ENCODE peak calls at places on chromosomes 3 and 15, in four cellular contexts. M is H1, X is GM23338, S is HCT116. E is an unnamed sample. For H3K4me1, the result is how much of the 10 kb centered on the place peaks cover.

GRCh38 chr3:70988111-70988510 is 595.4 kb downstream of the FOXP1 start:
- DNase-seq in M (no peak), X (no peak), S (no peak), E (no peak)

GRCh38 chr3:41565003-41565402 is 365.7 kb downstream of the CTNNB1 start:
- DNase-seq in M (no peak), X (no peak), S (no peak), E (no peak)

GRCh38 chr3:98445949-98446406 is 17.0 kb upstream of the OR5K1 start:
- DNase-seq in M (no peak), X (no peak), S (peak), E (no peak)

GRCh38 chr3:122926811-122927210 is 100.8 kb downstream of the SEMA5B start:
- DNase-seq in M (no peak), X (no peak), S (no peak), E (no peak)

GRCh38 chr15:25824618-25825017 is 38.5 kb downstream of the ATP10A start:
- DNase-seq in M (no peak), X (no peak), S (no peak), E (no peak)

GRCh38 chr15:98083203-98083910 is 122.9 kb downstream of the ARRDC4 start:
- DNase-seq in M (no peak), X (peak), S (no peak), E (peak)

GRCh38 chr3:14845180-14845579 is 26.4 kb downstream of the FGD5 start:
- DNase-seq in M (no peak), X (no peak), S (no peak), E (no peak)

GRCh38 chr3:110932515-110933095 is 139.0 kb upstream of the NECTIN3 start:
- DNase-seq in M (no peak), X (no peak), S (no peak), E (no peak)

GRCh38 chr3:112010631-112011030 is 11.9 kb downstream of the TAGLN3 start:
- DNase-seq in M (no peak), X (no peak), S (no peak), E (no peak)

GRCh38 chr3:18757476-18757875 is 332.3 kb upstream of the SATB1 start:
- DNase-seq in M (no peak), X (no peak), S (no peak), E (no peak)

GRCh38 chr15:27124287-27124830 is 153.4 kb downstream of the GABRG3 start:
- DNase-seq in M (no peak), X (no peak), S (no peak), E (no peak)

GRCh38 chr3:121735047-121735696 is 14.4 kb downstream of the GOLGB1 start:
- DNase-seq in M (no peak), X (no peak), S (no peak), E (no peak)

GRCh38 chr3:79113821-79114220 is 654.0 kb downstream of the ROBO1 start:
- DNase-seq in M (no peak), X (no peak), S (no peak), E (no peak)

GRCh38 chr3:177463863-177464262 is 266.6 kb upstream of the TBL1XR1 start:
- DNase-seq in M (no peak), X (peak), S (no peak), E (no peak)

GRCh38 chr3:23805881-23806321 is at the start of gene UBE2E1:
- DNase-seq in M (no peak), X (peak), S (peak), E (peak)

GRCh38 chr3:141122455-141123030 is 71.4 kb downstream of the SPSB4 start:
- DNase-seq in M (no peak), X (no peak), S (no peak), E (no peak)

GRCh38 chr3:169744332-169745054 is 20.4 kb downstream of the TERC start:
- DNase-seq in M (no peak), X (peak), S (no peak), E (no peak)

GRCh38 chr3:51799879-51800757 is 21.1 kb upstream of the IQCF6 start:
- DNase-seq in M (peak), X (peak), S (peak), E (peak)

GRCh38 chr3:42680806-42681205 is 4.5 kb upstream of the KLHL40 start:
- DNase-seq in M (no peak), X (no peak), S (no peak), E (no peak)

GRCh38 chr3:138384971-138385370 is 36.6 kb downstream of the MRAS start:
- DNase-seq in M (no peak), X (no peak), S (no peak), E (no peak)

GRCh38 chr3:49022751-49023171 is 840 bp downstream of the NDUFAF3 start:
- DNase-seq in M (no peak), X (peak), S (no peak), E (no peak)

GRCh38 chr3:195100903-195101591 is 169.9 kb downstream of the XXYLT1 start:
- DNase-seq in M (no peak), X (no peak), S (no peak), E (no peak)

GRCh38 chr3:189908646-189909045 is 212.1 kb downstream of the P3H2 start:
- DNase-seq in M (no peak), X (no peak), S (no peak), E (peak)

GRCh38 chr3:183564046-183564445 is 8.5 kb upstream of the KLHL6 start:
- DNase-seq in M (no peak), X (no peak), S (no peak), E (no peak)

GRCh38 chr3:114973576-114973975 is 173.5 kb downstream of the ZBTB20 start:
- DNase-seq in M (no peak), X (no peak), S (no peak), E (no peak)

GRCh38 chr3:62718515-62719320 is 156.5 kb downstream of the CADPS start:
- DNase-seq in M (no peak), X (no peak), S (no peak), E (no peak)

GRCh38 chr3:179666436-179667035 is 13.7 kb downstream of the USP13 start:
- DNase-seq in M (peak), X (peak), S (no peak), E (no peak)

GRCh38 chr3:14439501-14440167 is 37.2 kb downstream of the SLC6A6 start:
- DNase-seq in M (no peak), X (no peak), S (no peak), E (peak)

GRCh38 chr3:183295211-183295610 is 42.2 kb downstream of the B3GNT5 start:
- DNase-seq in M (no peak), X (no peak), S (no peak), E (peak)

GRCh38 chr3:42228796-42229195 is 37.2 kb downstream of the CCK start:
- DNase-seq in M (no peak), X (peak), S (no peak), E (peak)

GRCh38 chr15:34682673-34683072 is 72.1 kb downstream of the GJD2 start:
- DNase-seq in M (no peak), X (no peak), S (peak), E (no peak)

GRCh38 chr3:126509565-126510322 is 7.8 kb downstream of the UROC1 start:
- DNase-seq in M (no peak), X (no peak), S (no peak), E (peak)

GRCh38 chr3:25447285-25447684 is 19.2 kb downstream of the RARB start:
- DNase-seq in M (no peak), X (no peak), S (no peak), E (no peak)

GRCh38 chr15:33894193-33894592 is 74.1 kb upstream of the CHRM5 start:
- DNase-seq in M (no peak), X (no peak), S (no peak), E (no peak)

GRCh38 chr15:70212963-70213315 is 115.2 kb upstream of the TLE3 start:
- DNase-seq in M (no peak), X (peak), S (no peak), E (no peak)

GRCh38 chr3:146796078-146796477 is 190.9 kb upstream of the PLSCR5 start:
- DNase-seq in M (no peak), X (no peak), S (no peak), E (no peak)

GRCh38 chr15:46576611-46577010 is 941.8 kb downstream of the SQOR start:
- DNase-seq in M (no peak), X (no peak), S (no peak), E (no peak)

GRCh38 chr15:47331796-47332480 is 385.4 kb upstream of the SEMA6D start:
- DNase-seq in M (no peak), X (no peak), S (no peak), E (no peak)

GRCh38 chr15:100944237-100944875 is 25.2 kb downstream of the LRRK1 start:
- DNase-seq in M (no peak), X (no peak), S (no peak), E (no peak)
- TF ChIP-seq CTCF in M (no peak), X (no peak), S (no peak), E (no peak)

DNA sequence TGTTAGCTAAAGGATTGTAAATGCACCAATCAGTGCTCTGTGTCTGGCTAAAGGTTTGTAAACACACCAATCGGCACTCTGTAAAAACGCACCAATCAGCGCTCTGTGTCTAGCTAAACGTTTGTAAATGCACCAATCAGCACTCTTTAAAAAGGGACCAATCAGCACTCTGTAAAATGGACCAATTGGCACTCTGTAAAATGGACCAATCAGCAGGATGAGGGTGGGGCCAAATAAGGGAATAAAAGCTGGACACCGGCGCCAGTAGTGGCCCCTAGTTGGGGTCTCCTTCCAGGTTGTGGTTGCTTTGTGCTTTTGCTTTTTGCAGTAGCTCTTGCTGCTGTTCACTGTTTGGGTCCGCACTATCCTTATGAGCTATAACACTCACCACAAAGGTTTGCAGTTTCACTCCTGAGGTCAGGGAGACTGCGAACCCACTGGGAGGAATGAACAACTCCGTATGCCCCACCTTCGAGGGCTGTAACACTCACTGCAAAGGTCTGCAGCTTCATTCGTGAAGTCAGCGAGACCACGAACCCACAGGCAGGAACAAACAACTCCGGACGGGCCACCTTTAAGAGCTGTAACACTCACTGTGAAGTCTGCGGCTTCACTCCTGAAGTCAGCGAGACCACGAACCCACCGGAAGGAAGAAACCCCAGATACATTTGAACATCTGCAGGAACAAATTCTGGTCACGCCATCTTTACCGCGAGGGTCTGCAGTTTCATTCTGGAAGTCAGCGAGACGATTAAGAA is 1.1 kb upstream of the SUCLG2 start:
- DNase-seq in M (no peak), X (no peak), S (no peak), E (no peak)
- H2AFZ ChIP-seq in M (no peak), X (peak), S (no peak), E (peak)

GRCh38 chr15:90591524-90591923 is 61.8 kb downstream of the CRTC3 start:
- DNase-seq in M (no peak), X (no peak), S (no peak), E (no peak)
- H3K4me1 ChIP-seq in M (under half), X (under half), S (under half), E (under half)

GRCh38 chr3:10743366-10744097 is 72.5 kb upstream of the SLC6A11 start:
- DNase-seq in M (no peak), X (no peak), S (no peak), E (no peak)

GRCh38 chr3:10746001-10746400 is 70.0 kb upstream of the SLC6A11 start:
- DNase-seq in M (no peak), X (no peak), S (no peak), E (no peak)

GRCh38 chr3:10745392-10745791 is 70.6 kb upstream of the SLC6A11 start:
- DNase-seq in M (no peak), X (no peak), S (no peak), E (no peak)

GRCh38 chr3:10742031-10742671 is 73.9 kb upstream of the SLC6A11 start:
- DNase-seq in M (no peak), X (no peak), S (no peak), E (no peak)

GRCh38 chr3:10744098-10744465 is 71.9 kb upstream of the SLC6A11 start:
- DNase-seq in M (no peak), X (peak), S (peak), E (peak)
- TF ChIP-seq CTCF in M (peak), X (peak), S (peak), E (peak)

GRCh38 chr3:43873723-43874122 is 183.0 kb downstream of the ABHD5 start:
- DNase-seq in M (no peak), X (no peak), S (no peak), E (no peak)
- H2AFZ ChIP-seq in M (no peak), X (peak), S (no peak), E (no peak)

GRCh38 chr3:100873624-100874023 is 119.6 kb downstream of the ABI3BP start:
- DNase-seq in M (no peak), X (no peak), S (no peak), E (no peak)
- H3K4me1 ChIP-seq in M (under half), X (under half), S (under half), E (under half)

E was measured in PC-9.